ENCODE peak calls at places on chromosome 6, in nine cellular contexts. O is ovary; L is tibial nerve; A is Peyer's patch; J is SK-N-SH; G is left lung; F is left ventricle myocardium inferior; C is CD4-positive, CD25-positive, alpha-beta regulatory T cell; Y is upper lobe of right lung. H is an unnamed sample.

GRCh38 chr6:64983108-64983507 is 723.9 kb downstream of the EYS start:
- DNase-seq in O (no peak), L (no peak), A (no peak), J (no peak), G (no peak), F (no peak), C (no peak), Y (no peak), H (no peak)

GRCh38 chr6:29680416-29680815 is 536 bp downstream of the ZFP57 start:
- DNase-seq in O (no peak), L (no peak), A (no peak), J (no peak), G (no peak), F (no peak), C (peak; percentile 18), Y (no peak), H (peak; percentile 49)

GRCh38 chr6:41021832-41022231 is 17.2 kb downstream of the UNC5CL start:
- DNase-seq in O (peak; percentile 53), L (no peak), A (no peak), J (peak; percentile 39), G (no peak), F (peak; percentile 34), C (no peak), Y (no peak), H (no peak)

GRCh38 chr6:167982063-167982462 is 15.4 kb upstream of the KIF25 start:
- DNase-seq in O (no peak), L (no peak), A (no peak), J (no peak), G (no peak), F (no peak), C (no peak), Y (no peak), H (no peak)

GRCh38 chr6:141467881-141468280 is 664.8 kb upstream of the GJE1 start:
- DNase-seq in O (no peak), L (no peak), A (no peak), J (no peak), G (no peak), F (no peak), C (no peak), Y (no peak), H (no peak)

GRCh38 chr6:137764464-137764863 is 102.6 kb upstream of the TNFAIP3 start:
- DNase-seq in O (no peak), L (no peak), A (no peak), J (no peak), G (no peak), F (no peak), C (no peak), Y (no peak), H (no peak)

GRCh38 chr6:138441965-138442364 is 37.9 kb downstream of the HEBP2 start:
- DNase-seq in O (no peak), L (no peak), A (no peak), J (no peak), G (no peak), F (no peak), C (no peak), Y (no peak), H (no peak)

GRCh38 chr6:7726416-7727149 is 684 bp downstream of the BMP6 start:
- DNase-seq in O (no peak), L (no peak), A (no peak), J (peak; percentile 57), G (no peak), F (no peak), C (no peak), Y (no peak), H (no peak)

GRCh38 chr6:97947841-97948240 is 664.8 kb upstream of the MMS22L start:
- DNase-seq in O (no peak), L (no peak), A (no peak), J (peak; percentile 7), G (peak; percentile 43), F (no peak), C (no peak), Y (no peak), H (no peak)

GRCh38 chr6:41488392-41489129 is 57.6 kb upstream of the FOXP4 start:
- DNase-seq in O (peak; percentile 69), L (peak; percentile 18), A (peak; percentile 20), J (peak; percentile 63), G (peak; percentile 41), F (no peak), C (no peak), Y (no peak), H (no peak)

GRCh38 chr6:75472885-75473284 is 20.7 kb downstream of the FILIP1 start:
- DNase-seq in O (no peak), L (no peak), A (no peak), J (no peak), G (no peak), F (no peak), C (no peak), Y (no peak), H (no peak)

GRCh38 chr6:53746442-53747103 is 48.2 kb upstream of the LRRC1 start:
- DNase-seq in O (no peak), L (no peak), A (no peak), J (no peak), G (no peak), F (no peak), C (no peak), Y (no peak), H (no peak)

GRCh38 chr6:28948782-28949486 is 25.1 kb upstream of the TRIM27 start:
- DNase-seq in O (no peak), L (no peak), A (no peak), J (no peak), G (no peak), F (no peak), C (no peak), Y (no peak), H (no peak)

GRCh38 chr6:6317825-6318733 is 2.4 kb downstream of the F13A1 start:
- DNase-seq in O (no peak), L (no peak), A (no peak), J (no peak), G (no peak), F (peak; percentile 72), C (no peak), Y (no peak), H (no peak)

GRCh38 chr6:119881416-119881815 is 531.9 kb upstream of the MAN1A1 start:
- DNase-seq in O (no peak), L (no peak), A (no peak), J (no peak), G (no peak), F (no peak), C (no peak), Y (no peak), H (no peak)

GRCh38 chr6:82711992-82712788 is 348.6 kb downstream of the TPBG start:
- DNase-seq in O (no peak), L (peak; percentile 27), A (no peak), J (no peak), G (no peak), F (no peak), C (no peak), Y (no peak), H (no peak)

GRCh38 chr6:111862727-111863126 is 10.5 kb downstream of the FYN start:
- DNase-seq in O (no peak), L (no peak), A (no peak), J (no peak), G (no peak), F (no peak), C (no peak), Y (no peak), H (no peak)
- H3K27ac ChIP-seq in O (no peak overlapping the region), L (no peak overlapping the region), A (no peak overlapping the region), J (no peak overlapping the region), G (no peak overlapping the region), F (no peak overlapping the region), C (peak overlapping the region; percentile 31), Y (no peak overlapping the region), H (no peak overlapping the region)

DNA sequence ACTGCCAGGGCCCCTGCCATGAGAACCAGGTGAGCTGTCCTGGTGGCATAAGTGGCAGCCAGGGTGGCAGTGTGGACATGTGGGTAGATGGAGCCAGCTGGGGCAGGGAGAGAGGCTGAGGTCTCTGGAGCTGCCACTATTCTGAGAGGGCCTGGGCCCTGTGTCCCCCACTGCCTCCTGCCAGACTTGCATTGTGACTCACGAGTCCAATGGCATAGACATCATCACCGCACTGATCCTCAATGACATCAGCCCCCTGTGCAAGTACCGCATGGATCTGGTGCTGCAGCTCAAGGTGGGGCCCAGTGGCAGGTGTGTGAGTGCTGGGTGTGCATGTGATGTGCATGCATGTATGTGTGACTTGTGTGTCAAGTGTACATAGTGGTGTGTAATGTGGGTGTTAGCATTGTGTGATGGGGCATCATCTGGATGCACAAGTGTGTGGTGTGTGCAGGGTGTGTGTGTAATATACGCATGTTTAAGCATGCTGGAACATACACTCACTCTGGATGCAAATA is 25.2 kb downstream of the UQCC2 start:
- DNase-seq in O (no peak), L (no peak), A (no peak), J (peak; percentile 17), G (no peak), F (no peak), C (no peak), Y (no peak), H (no peak)
- H3K36me3 ChIP-seq in O (no peaks in the 10 kb centered on the region), L (peaks cover 5% of the 10 kb centered on the region), A (peaks cover 99% of the 10 kb centered on the region), J (no peaks in the 10 kb centered on the region), G (no peaks in the 10 kb centered on the region), F (peaks cover 73% of the 10 kb centered on the region), C (peaks cover 80% of the 10 kb centered on the region), Y (peaks cover 91% of the 10 kb centered on the region), H (peaks cover 39% of the 10 kb centered on the region)

GRCh38 chr6:34696739-34697543 is at the start of gene ILRUN:
- DNase-seq in O (peak; percentile 98), L (peak; percentile 96), A (peak; percentile 98), J (peak; percentile 96), G (peak; percentile 98), F (peak; percentile 97), C (peak; percentile 95), Y (peak; percentile 98), H (peak; percentile 92)

GRCh38 chr6:34695729-34696188 is 808 bp downstream of the ILRUN start:
- DNase-seq in O (no peak), L (no peak), A (no peak), J (peak; percentile 26), G (no peak), F (no peak), C (no peak), Y (no peak), H (no peak)

GRCh38 chr6:34696189-34696738 is 303 bp downstream of the ILRUN start:
- DNase-seq in O (no peak), L (peak; percentile 18), A (no peak), J (no peak), G (peak; percentile 60), F (peak; percentile 58), C (no peak), Y (peak; percentile 85), H (no peak)

GRCh38 chr6:34697904-34698557 is 1.5 kb upstream of the ILRUN start:
- DNase-seq in O (no peak), L (no peak), A (no peak), J (no peak), G (no peak), F (no peak), C (no peak), Y (no peak), H (no peak)

DNA sequence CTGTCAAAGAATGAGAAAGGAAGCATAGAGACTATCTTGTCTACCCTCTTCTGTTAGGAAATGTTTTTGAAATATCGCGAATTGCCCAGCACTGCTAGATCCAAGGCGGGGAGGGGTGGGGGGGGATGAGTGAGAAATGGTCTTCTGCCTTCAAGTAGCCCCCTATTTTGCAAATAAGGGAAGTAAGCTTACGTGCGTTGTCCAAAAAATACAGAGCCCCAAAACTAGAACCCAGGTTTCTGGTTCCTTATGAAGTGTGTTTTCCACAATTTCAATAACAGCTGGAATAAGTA is 923 bp upstream of the ILRUN start:
- DNase-seq in O (no peak), L (no peak), A (no peak), J (peak; percentile 28), G (no peak), F (no peak), C (no peak), Y (no peak), H (no peak)
- H3K27ac ChIP-seq in O (peak overlapping the region; percentile 87), L (no peak overlapping the region), A (peak overlapping the region; percentile 88), J (peak overlapping the region; percentile 64), G (peak overlapping the region; percentile 92), F (peak overlapping the region; percentile 97), C (peak overlapping the region; percentile 94), Y (peak overlapping the region; percentile 96), H (peak overlapping the region; percentile 96)

GRCh38 chr6:157089851-157090250 is 233.5 kb downstream of the TMEM242 start:
- DNase-seq in O (no peak), L (no peak), A (no peak), J (no peak), G (no peak), F (no peak), C (no peak), Y (no peak), H (no peak)
- H3K36me3 ChIP-seq in O (no peaks in the 10 kb centered on the region), L (no peaks in the 10 kb centered on the region), A (peaks cover 9% of the 10 kb centered on the region), J (peaks cover 20% of the 10 kb centered on the region), G (no peaks in the 10 kb centered on the region), F (peaks cover 11% of the 10 kb centered on the region), C (peaks cover 12% of the 10 kb centered on the region), Y (peaks cover 14% of the 10 kb centered on the region), H (peaks cover 3% of the 10 kb centered on the region)